ENCODE peak calls at places on chromosome 15, in five cellular contexts. C is neuronal stem cell, H is GM23248, F is tibial artery, Q is testis. Z is an unnamed sample.

GRCh38 chr15:51108933-51109550 is 14.3 kb upstream of the TNFAIP8L3 start:
- DNase-seq in C (no peak), H (peak; percentile 92), F (peak; percentile 75), Q (peak; percentile 22), Z (peak; percentile 23)

GRCh38 chr15:34650177-34650576 is 66.7 kb upstream of the GOLGA8B start:
- DNase-seq in C (no peak), H (peak; percentile 89), F (no peak), Q (no peak), Z (no peak)

GRCh38 chr15:33730815-33731214 is 237.5 kb upstream of the CHRM5 start:
- DNase-seq in C (no peak), H (no peak), F (no peak), Q (no peak), Z (no peak)

GRCh38 chr15:40928975-40929729 is at the start of gene DLL4:
- DNase-seq in C (no peak), H (peak; percentile 57), F (peak; percentile 55), Q (no peak), Z (no peak)

GRCh38 chr15:84715442-84716035 is 400 bp downstream of the SEC11A start:
- DNase-seq in C (no peak), H (peak; percentile 70), F (peak; percentile 23), Q (peak; percentile 41), Z (peak; percentile 23)

GRCh38 chr15:96272427-96272826 is 58.1 kb upstream of the NR2F2 start:
- DNase-seq in C (no peak), H (no peak), F (no peak), Q (no peak), Z (no peak)

GRCh38 chr15:95825672-95826387 is 504.7 kb upstream of the NR2F2 start:
- DNase-seq in C (no peak), H (no peak), F (no peak), Q (no peak), Z (no peak)

GRCh38 chr15:28012231-28012630 is 86.9 kb downstream of the OCA2 start:
- DNase-seq in C (no peak), H (no peak), F (no peak), Q (no peak), Z (no peak)

GRCh38 chr15:83356516-83357399 is 72.3 kb upstream of the BNC1 start:
- DNase-seq in C (no peak), H (no peak), F (no peak), Q (no peak), Z (no peak)

GRCh38 chr15:42139596-42139995 is 16.8 kb downstream of the PLA2G4F start:
- DNase-seq in C (no peak), H (no peak), F (no peak), Q (no peak), Z (no peak)

GRCh38 chr15:25508369-25509002 is 69.7 kb upstream of the UBE3A start:
- DNase-seq in C (peak; percentile 41), H (peak; percentile 72), F (no peak), Q (no peak), Z (no peak)

GRCh38 chr15:49075876-49076275 is 29.6 kb upstream of the SECISBP2L start:
- DNase-seq in C (no peak), H (no peak), F (no peak), Q (no peak), Z (no peak)

DNA sequence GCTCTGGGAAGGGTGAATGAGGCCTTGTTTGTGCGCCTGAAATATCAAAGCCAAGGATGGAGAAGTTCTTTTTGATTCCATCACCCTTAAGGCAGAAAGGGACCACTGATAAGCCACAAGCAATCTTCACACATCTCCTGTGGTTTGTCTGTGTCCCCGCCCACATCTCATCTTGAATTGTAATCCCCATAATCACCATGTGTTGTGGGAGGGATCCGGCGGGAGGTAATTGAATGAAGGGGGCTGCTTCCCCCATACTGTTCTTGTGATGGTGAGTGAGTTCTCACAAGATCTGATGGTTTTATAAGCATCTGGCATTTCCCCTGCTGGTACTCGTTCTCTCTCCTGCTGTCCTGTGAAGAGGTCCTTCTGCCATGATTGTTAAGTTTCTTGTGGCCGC is 329.6 kb upstream of the RGMA start:
- DNase-seq in C (no peak), H (no peak), F (no peak), Q (no peak), Z (no peak)
- H3K36me3 ChIP-seq in C (peaks cover 44% of the 10 kb centered on the region), H (no peaks in the 10 kb centered on the region), F (no peaks in the 10 kb centered on the region), Q (no peaks in the 10 kb centered on the region), Z (no peaks in the 10 kb centered on the region)

DNA sequence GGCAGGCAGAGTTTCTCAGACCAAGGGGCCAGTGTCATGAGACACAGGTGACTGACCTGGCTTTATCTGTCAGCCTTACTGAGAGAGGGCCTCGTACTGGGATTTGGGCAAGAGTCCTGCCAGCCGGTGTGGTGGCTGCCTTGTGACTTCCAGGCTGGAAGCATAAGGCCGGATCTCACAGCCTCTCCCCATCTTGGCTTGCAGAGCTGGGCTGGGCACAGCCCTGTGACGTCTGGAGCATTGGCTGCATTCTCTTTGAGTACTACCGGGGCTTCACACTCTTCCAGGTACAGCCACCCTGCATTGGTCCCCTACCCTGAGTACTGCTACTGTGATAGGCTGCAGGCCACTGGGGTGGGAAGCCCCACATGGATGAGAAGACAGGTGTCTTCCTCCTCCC is 12.1 kb downstream of the CLK3 start:
- DNase-seq in C (no peak), H (no peak), F (no peak), Q (no peak), Z (no peak)
- H3K36me3 ChIP-seq in C (peaks cover 100% of the 10 kb centered on the region), H (peaks cover 33% of the 10 kb centered on the region), F (peaks cover 71% of the 10 kb centered on the region), Q (no peaks in the 10 kb centered on the region), Z (peaks cover 100% of the 10 kb centered on the region)

GRCh38 chr15:89629829-89630228 is 25.4 kb downstream of the KIF7 start:
- DNase-seq in C (no peak), H (no peak), F (no peak), Q (no peak), Z (no peak)

GRCh38 chr15:89628791-89629715 is 26.2 kb downstream of the KIF7 start:
- DNase-seq in C (no peak), H (no peak), F (no peak), Q (no peak), Z (no peak)

GRCh38 chr15:89631902-89632264 is 23.4 kb downstream of the KIF7 start:
- DNase-seq in C (no peak), H (no peak), F (no peak), Q (no peak), Z (no peak)

GRCh38 chr15:89630974-89631901 is 24.0 kb downstream of the KIF7 start:
- DNase-seq in C (no peak), H (no peak), F (no peak), Q (no peak), Z (no peak)

GRCh38 chr15:89630260-89630659 is 25.0 kb downstream of the KIF7 start:
- DNase-seq in C (no peak), H (no peak), F (no peak), Q (no peak), Z (no peak)
- H3K36me3 ChIP-seq in C (peaks cover 84% of the 10 kb centered on the region), H (peaks cover 41% of the 10 kb centered on the region), F (peaks cover 38% of the 10 kb centered on the region), Q (no peaks in the 10 kb centered on the region), Z (no peaks in the 10 kb centered on the region)

GRCh38 chr15:39645976-39646257 is 65.0 kb downstream of the THBS1 start:
- DNase-seq in C (no peak), H (no peak), F (no peak), Q (no peak), Z (no peak)
- H3K36me3 ChIP-seq in C (no peaks in the 10 kb centered on the region), H (no peaks in the 10 kb centered on the region), F (no peaks in the 10 kb centered on the region), Q (no peaks in the 10 kb centered on the region), Z (no peaks in the 10 kb centered on the region)

DNA sequence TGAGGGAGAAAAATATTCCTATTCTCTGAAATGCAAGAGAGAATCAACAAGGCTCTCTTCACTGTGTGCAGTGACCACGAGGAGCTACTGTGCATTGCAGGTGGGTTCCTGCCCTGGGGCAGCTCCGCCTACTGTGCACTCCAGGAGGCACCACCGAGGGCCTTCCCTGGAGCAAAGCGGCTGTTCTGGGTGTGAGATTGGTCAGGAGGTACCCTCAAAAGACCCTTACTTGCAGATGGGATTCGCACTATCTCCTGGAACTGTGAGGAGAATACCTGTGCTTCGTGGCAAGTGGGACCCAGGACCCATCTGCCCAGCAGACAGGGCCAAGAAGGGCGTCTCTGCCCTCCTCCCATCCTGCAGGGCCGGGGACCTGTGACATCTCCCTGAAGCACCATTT is 68.9 kb downstream of the CYFIP1 start:
- DNase-seq in C (no peak), H (no peak), F (no peak), Q (no peak), Z (no peak)
- H3K36me3 ChIP-seq in C (peaks cover 96% of the 10 kb centered on the region), H (peaks cover 40% of the 10 kb centered on the region), F (peaks cover 87% of the 10 kb centered on the region), Q (no peaks in the 10 kb centered on the region), Z (no peaks in the 10 kb centered on the region)

GRCh38 chr15:74028646-74029045 is 34.1 kb downstream of the PML start:
- DNase-seq in C (no peak), H (no peak), F (no peak), Q (no peak), Z (no peak)
- H3K36me3 ChIP-seq in C (peaks cover 68% of the 10 kb centered on the region), H (peaks cover 52% of the 10 kb centered on the region), F (peaks cover 34% of the 10 kb centered on the region), Q (no peaks in the 10 kb centered on the region), Z (peaks cover 36% of the 10 kb centered on the region)